ENCODE peak calls at places on chromosome 15, in seven cellular contexts. W is fibroblast of lung, B is upper lobe of left lung, F is SK-N-SH, V is IMR-90, Z is right atrium auricular region, C is heart right ventricle. Y is an unnamed sample.

GRCh38 chr15:59333401-59334062 is 39.1 kb downstream of the MYO1E start:
- DNase-seq in W (no peak), B (no peak), F (no peak), V (no peak), Z (no peak), C (no peak), Y (no peak)

GRCh38 chr15:98923159-98923558 is 84.4 kb downstream of the PGPEP1L start:
- DNase-seq in W (no peak), B (no peak), F (no peak), V (no peak), Z (no peak), C (no peak), Y (no peak)

GRCh38 chr15:78906310-78906608 is 33.6 kb downstream of the MORF4L1 start:
- DNase-seq in W (peak; percentile 78), B (peak; percentile 78), F (no peak), V (peak; percentile 90), Z (peak; percentile 76), C (no peak), Y (peak; percentile 60)

GRCh38 chr15:75455982-75456531 is 4.6 kb upstream of the SIN3A start:
- DNase-seq in W (peak; percentile 33), B (peak; percentile 77), F (no peak), V (peak; percentile 68), Z (peak; percentile 70), C (no peak), Y (no peak)

GRCh38 chr15:88707766-88708165 is 69.0 kb downstream of the ISG20 start:
- DNase-seq in W (no peak), B (no peak), F (no peak), V (no peak), Z (no peak), C (no peak), Y (no peak)

GRCh38 chr15:52503788-52504496 is 24.7 kb downstream of the MYO5A start:
- DNase-seq in W (no peak), B (no peak), F (no peak), V (peak; percentile 86), Z (no peak), C (no peak), Y (no peak)

GRCh38 chr15:77031376-77032050 is 36.6 kb downstream of the PSTPIP1 start:
- DNase-seq in W (no peak), B (peak; percentile 22), F (peak; percentile 32), V (peak; percentile 44), Z (no peak), C (no peak), Y (no peak)

GRCh38 chr15:63985221-63986184 is 60.8 kb downstream of the DAPK2 start:
- DNase-seq in W (no peak), B (peak; percentile 94), F (no peak), V (peak; percentile 12), Z (peak; percentile 93), C (peak; percentile 85), Y (no peak)

GRCh38 chr15:73781038-73781925 is 28.1 kb upstream of the INSYN1 start:
- DNase-seq in W (peak; percentile 4), B (no peak), F (no peak), V (peak; percentile 21), Z (no peak), C (no peak), Y (no peak)

GRCh38 chr15:36601952-36602351 is 22.5 kb downstream of the CDIN1 start:
- DNase-seq in W (no peak), B (no peak), F (no peak), V (no peak), Z (no peak), C (no peak), Y (no peak)

GRCh38 chr15:101439920-101440319 is 49.6 kb downstream of the PCSK6 start:
- DNase-seq in W (peak; percentile 64), B (no peak), F (no peak), V (peak; percentile 24), Z (peak; percentile 59), C (no peak), Y (peak; percentile 63)

GRCh38 chr15:80437492-80437891 is 33.3 kb downstream of the ARNT2 start:
- DNase-seq in W (peak; percentile 27), B (no peak), F (no peak), V (peak; percentile 37), Z (peak; percentile 30), C (no peak), Y (no peak)

GRCh38 chr15:31236184-31237041 is 90.2 kb upstream of the KLF13 start:
- DNase-seq in W (peak; percentile 98), B (peak; percentile 83), F (peak; percentile 86), V (peak; percentile 94), Z (peak; percentile 91), C (peak; percentile 92), Y (peak; percentile 69)

GRCh38 chr15:75042730-75043508 is 19.5 kb downstream of the PPCDC start:
- DNase-seq in W (no peak), B (peak; percentile 97), F (peak; percentile 44), V (peak; percentile 64), Z (peak; percentile 89), C (peak; percentile 83), Y (no peak)

GRCh38 chr15:94205366-94205765 is 26.0 kb upstream of the MCTP2 start:
- DNase-seq in W (no peak), B (peak; percentile 39), F (no peak), V (peak; percentile 18), Z (no peak), C (no peak), Y (no peak)

GRCh38 chr15:72994778-72995177 is 57.5 kb upstream of the NEO1 start:
- DNase-seq in W (no peak), B (no peak), F (no peak), V (no peak), Z (no peak), C (no peak), Y (no peak)

GRCh38 chr15:58260186-58260910 is 122.2 kb downstream of the AQP9 start:
- DNase-seq in W (no peak), B (no peak), F (no peak), V (peak; percentile 16), Z (no peak), C (no peak), Y (no peak)

GRCh38 chr15:78101423-78102105 is 9.2 kb downstream of the SH2D7 start:
- DNase-seq in W (no peak), B (no peak), F (no peak), V (no peak), Z (no peak), C (no peak), Y (no peak)

GRCh38 chr15:40244961-40245523 is 6.2 kb downstream of the PAK6 start:
- DNase-seq in W (no peak), B (peak; percentile 74), F (no peak), V (no peak), Z (no peak), C (no peak), Y (no peak)

GRCh38 chr15:63381301-63382192 is at the start of gene CA12:
- DNase-seq in W (peak; percentile 57), B (peak; percentile 37), F (peak; percentile 65), V (peak; percentile 55), Z (no peak), C (peak; percentile 12), Y (no peak)

GRCh38 chr15:76150971-76151598 is 91.3 kb downstream of the TMEM266 start:
- DNase-seq in W (peak; percentile 70), B (peak; percentile 72), F (peak; percentile 89), V (peak; percentile 88), Z (peak; percentile 81), C (peak; percentile 63), Y (peak; percentile 74)

GRCh38 chr15:42071717-42072116 is 22.6 kb downstream of the PLA2G4D start:
- DNase-seq in W (no peak), B (no peak), F (no peak), V (no peak), Z (no peak), C (no peak), Y (no peak)

GRCh38 chr15:60363024-60363674 is 34.6 kb downstream of the ANXA2 start:
- DNase-seq in W (no peak), B (no peak), F (peak; percentile 28), V (no peak), Z (no peak), C (no peak), Y (no peak)
- H3K36me3 ChIP-seq in W (peaks cover 20% of the 10 kb centered on the region), B (peaks cover 52% of the 10 kb centered on the region), F (peaks cover 62% of the 10 kb centered on the region), V (peaks cover 34% of the 10 kb centered on the region), Z (peaks cover 50% of the 10 kb centered on the region), C (peaks cover 4% of the 10 kb centered on the region), Y (peaks cover 20% of the 10 kb centered on the region)

DNA sequence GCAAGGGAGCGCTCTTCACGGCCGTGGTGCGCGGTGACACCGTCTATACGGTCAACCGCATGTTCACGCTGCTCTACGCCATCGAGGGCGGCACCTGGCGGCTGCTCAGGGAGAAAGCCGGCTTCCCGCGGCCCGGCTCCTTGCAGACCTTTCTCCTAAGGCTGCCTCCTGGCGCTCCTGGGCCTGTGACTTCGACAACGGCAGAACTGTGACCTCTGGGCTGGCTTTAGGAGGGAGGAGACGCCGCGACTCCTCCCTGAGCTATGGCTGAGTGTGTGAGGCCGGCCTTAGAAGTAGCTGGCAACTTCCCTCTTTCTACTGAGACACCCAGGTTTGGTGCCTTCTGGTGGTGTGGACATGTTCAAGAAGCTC is 1.4 kb downstream of the KBTBD13 start:
- DNase-seq in W (no peak), B (peak; percentile 74), F (peak; percentile 61), V (no peak), Z (no peak), C (peak; percentile 58), Y (no peak)
- TF ChIP-seq CTCF in W (peak; percentile 35), B (peak; percentile 3), F (peak; percentile 49), V (peak; percentile 13), Z (peak; percentile 68), C (peak; percentile 63), Y (peak; percentile 81)

DNA sequence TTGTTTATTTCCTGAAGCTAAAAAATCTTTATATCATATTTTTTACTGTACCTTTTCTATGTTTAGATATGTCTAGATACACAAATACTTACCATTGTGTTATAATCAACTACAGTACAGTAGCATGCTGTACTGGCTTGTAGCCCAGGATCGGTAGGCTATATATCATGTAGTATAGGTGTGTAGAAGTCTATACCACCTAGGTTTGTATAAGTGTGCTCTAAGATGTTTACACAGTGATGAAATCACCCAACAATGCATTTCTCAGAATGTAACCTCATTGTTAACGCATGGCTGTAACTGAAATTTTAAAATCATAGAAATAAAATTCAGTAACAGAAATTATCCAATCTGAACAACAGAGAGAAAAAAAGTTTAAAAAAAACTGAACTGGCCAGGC is 43.2 kb downstream of the EIF3J start:
- DNase-seq in W (no peak), B (no peak), F (no peak), V (no peak), Z (no peak), C (no peak), Y (no peak)
- H3K36me3 ChIP-seq in W (peaks cover 8% of the 10 kb centered on the region), B (peaks cover 43% of the 10 kb centered on the region), F (peaks cover 51% of the 10 kb centered on the region), V (peaks cover 15% of the 10 kb centered on the region), Z (peaks cover 46% of the 10 kb centered on the region), C (peaks cover 30% of the 10 kb centered on the region), Y (peaks cover 8% of the 10 kb centered on the region)

DNA sequence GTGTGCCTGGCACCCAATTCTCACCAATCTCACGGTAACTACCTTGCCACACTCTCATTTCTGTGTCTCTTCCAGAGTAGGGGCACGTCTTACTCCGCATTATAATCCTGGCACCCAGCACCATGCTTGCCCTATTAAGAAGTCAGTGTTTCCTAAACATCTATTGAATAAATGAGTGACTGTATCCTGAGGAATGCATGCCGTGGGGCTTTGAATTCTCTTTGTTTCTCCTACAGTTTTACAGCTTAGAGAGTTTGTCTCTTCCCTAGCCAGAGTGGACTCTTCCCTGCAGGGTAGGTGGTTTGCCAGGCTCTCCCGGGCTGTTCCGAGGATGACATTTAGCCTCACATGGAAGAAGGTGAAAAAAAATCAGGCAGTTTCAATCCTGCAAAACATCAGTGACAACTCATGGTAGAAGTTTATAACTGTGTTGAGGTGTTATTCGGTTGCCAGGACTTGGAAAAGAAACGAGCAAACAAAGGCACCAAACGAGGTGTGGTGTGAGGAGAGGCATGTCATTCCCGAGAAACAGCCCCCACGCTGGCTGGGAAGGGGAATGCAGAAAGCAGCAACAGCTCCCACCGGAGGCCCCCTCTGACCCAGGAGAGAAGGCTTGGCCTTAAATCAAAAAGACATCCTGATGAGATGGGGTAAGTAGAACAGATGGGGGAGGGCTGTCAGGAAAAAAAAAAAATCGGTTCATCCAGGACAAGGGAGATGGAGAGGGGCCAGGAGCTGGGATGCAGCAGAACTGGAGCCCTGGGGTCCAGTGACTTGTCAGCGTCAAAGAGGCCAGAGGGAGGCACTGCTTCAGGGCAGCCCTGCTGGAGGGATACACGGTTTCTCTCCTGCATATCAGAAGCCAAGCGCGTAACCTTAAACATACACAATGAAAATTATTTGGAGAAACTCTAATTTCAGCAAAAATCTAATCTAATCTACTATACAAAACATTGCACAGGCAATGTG is 168.4 kb upstream of the ARRDC4 start:
- DNase-seq in W (no peak), B (no peak), F (no peak), V (no peak), Z (no peak), C (no peak), Y (no peak)
- TF ChIP-seq CTCF in W (no peak), B (no peak), F (no peak), V (no peak), Z (no peak), C (no peak), Y (no peak)